ENCODE peak calls at places on chromosomes 7 and 10, in five cellular contexts. One of them, this sample, is unnamed.

GRCh38 chr10:16779375-16779774 is 37.8 kb downstream of the RSU1 start:
- DNase-seq in H9: no peak
- DNase-seq in mesenchymal stem cell: no peak
- DNase-seq in trophoblast cell: no peak
- DNase-seq in H1: no peak
- DNase-seq in this sample: no peak

GRCh38 chr10:22466763-22467334 is 121.6 kb downstream of the SPAG6 start:
- DNase-seq in H9: no peak
- DNase-seq in mesenchymal stem cell: no peak
- DNase-seq in trophoblast cell: no peak
- DNase-seq in H1: no peak
- DNase-seq in this sample: no peak

GRCh38 chr10:49324711-49325110 is 25.7 kb downstream of the C10orf71 start:
- DNase-seq in H9: peak
- DNase-seq in mesenchymal stem cell: no peak
- DNase-seq in trophoblast cell: no peak
- DNase-seq in H1: no peak
- DNase-seq in this sample: no peak

GRCh38 chr10:131662851-131663250 is 238.0 kb upstream of the PPP2R2D start:
- DNase-seq in H9: no peak
- DNase-seq in mesenchymal stem cell: no peak
- DNase-seq in trophoblast cell: no peak
- DNase-seq in H1: no peak
- DNase-seq in this sample: no peak

GRCh38 chr7:117809958-117810357 is 63.3 kb downstream of the CTTNBP2 start:
- DNase-seq in H9: no peak
- DNase-seq in mesenchymal stem cell: no peak
- DNase-seq in trophoblast cell: no peak
- DNase-seq in H1: no peak
- DNase-seq in this sample: no peak

GRCh38 chr10:123582084-123582989 is 83.8 kb upstream of the GPR26 start:
- DNase-seq in H9: peak
- DNase-seq in mesenchymal stem cell: peak
- DNase-seq in trophoblast cell: peak
- DNase-seq in H1: peak
- DNase-seq in this sample: peak

GRCh38 chr10:70060389-70060788 is 7.7 kb downstream of the MACROH2A2 start:
- DNase-seq in H9: no peak
- DNase-seq in mesenchymal stem cell: no peak
- DNase-seq in trophoblast cell: no peak
- DNase-seq in H1: no peak
- DNase-seq in this sample: no peak

GRCh38 chr10:46553238-46554049 is 3.0 kb downstream of the GPRIN2 start:
- DNase-seq in H9: peak
- DNase-seq in mesenchymal stem cell: no peak
- DNase-seq in trophoblast cell: no peak
- DNase-seq in H1: no peak
- DNase-seq in this sample: no peak

DNA sequence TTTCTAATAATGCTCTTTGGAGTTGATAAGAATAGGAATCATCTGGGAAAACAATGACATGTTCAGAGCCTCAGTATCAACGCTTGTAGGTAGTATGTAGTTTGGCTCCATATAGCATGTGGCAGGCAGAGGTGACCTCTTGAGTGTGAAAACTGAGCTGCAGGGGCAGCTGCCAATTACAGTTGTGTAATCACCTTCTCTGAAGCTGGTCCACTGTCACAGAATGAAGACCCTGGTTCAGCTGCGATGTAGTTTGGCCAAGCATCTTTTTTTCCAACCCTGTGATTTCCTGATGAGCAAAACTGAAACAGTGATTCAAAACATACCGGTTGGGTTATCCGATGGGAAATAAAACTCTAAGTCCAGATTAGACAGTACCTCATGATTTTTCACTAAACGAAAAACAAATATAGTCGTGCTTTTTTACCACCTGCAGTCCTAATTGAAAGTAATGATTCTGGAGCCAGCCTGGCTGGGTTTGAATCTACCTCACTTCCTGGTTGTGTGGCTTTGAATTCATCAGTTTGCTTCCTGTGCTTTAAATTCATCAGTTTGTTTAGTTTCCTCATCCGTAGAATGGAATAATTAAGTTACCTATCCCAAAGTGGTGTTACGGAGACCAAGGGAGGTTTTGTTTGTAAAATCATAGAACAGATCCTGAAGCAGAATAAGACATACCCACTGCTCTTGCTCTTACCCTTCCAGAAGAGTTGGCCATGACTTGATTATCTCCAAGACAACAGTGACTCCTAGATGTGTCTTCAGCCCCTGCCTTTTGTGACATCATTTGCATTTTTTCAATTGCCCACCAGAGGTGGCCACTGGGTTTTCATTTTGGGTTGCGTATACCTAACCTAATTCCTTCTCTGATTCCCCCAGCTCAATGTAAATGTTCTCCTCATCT is 87.4 kb downstream of the CELF2 start:
- DNase-seq in H9: no peak
- DNase-seq in mesenchymal stem cell: no peak
- DNase-seq in trophoblast cell: no peak
- DNase-seq in H1: no peak
- DNase-seq in this sample: no peak
- H2BK12ac ChIP-seq in H9: no peak
- H2BK12ac ChIP-seq in mesenchymal stem cell: no peak
- H2BK12ac ChIP-seq in trophoblast cell: no peak
- H2BK12ac ChIP-seq in H1: no peak
- H2BK12ac ChIP-seq in this sample: no peak

GRCh38 chr10:97905276-97905675 is 55.6 kb downstream of the GOLGA7B start:
- DNase-seq in H9: no peak
- DNase-seq in mesenchymal stem cell: no peak
- DNase-seq in trophoblast cell: no peak
- DNase-seq in H1: no peak
- DNase-seq in this sample: no peak
- H2BK12ac ChIP-seq in H9: no peak
- H2BK12ac ChIP-seq in mesenchymal stem cell: no peak
- H2BK12ac ChIP-seq in trophoblast cell: no peak
- H2BK12ac ChIP-seq in H1: no peak
- H2BK12ac ChIP-seq in this sample: no peak

DNA sequence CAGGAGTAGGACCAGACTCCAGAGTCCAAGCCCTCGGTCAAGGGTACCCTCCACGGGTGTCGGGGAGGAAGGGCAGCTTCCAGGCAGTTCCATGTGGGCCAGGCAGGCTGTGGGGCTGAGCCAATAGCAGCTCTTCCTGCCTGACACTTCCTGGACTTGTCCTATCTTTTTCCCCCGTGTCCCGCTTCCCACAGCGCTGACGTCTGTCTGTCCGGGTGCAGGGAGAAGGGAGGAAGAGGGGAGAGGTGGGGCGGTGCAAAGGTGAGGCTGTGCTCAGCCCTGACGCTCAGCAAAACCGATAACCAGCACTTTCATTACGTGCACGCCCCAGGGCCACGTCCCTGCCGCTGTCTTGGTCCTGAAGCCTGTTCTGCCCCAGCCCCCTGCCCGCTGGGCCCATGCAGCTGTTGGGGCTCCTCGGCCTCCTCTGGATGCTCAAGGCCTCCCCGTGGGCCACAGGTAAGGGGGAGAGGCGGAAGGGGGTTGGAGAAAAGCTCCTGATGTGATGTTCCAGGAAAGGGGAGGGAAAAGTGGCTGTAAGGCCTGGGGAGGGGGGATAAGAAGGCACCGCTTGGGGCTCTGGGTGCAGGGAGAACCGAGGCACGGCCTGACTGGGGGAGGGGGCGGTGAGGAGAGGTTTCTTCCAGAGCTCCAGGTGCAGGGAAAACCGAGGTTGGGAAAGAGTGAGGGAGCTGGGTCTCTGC is at the start of gene MUC3A:
- DNase-seq in H9: peak
- DNase-seq in mesenchymal stem cell: no peak
- DNase-seq in trophoblast cell: no peak
- DNase-seq in H1: no peak
- DNase-seq in this sample: no peak
- H2BK12ac ChIP-seq in H9: no peak
- H2BK12ac ChIP-seq in mesenchymal stem cell: no peak
- H2BK12ac ChIP-seq in trophoblast cell: no peak
- H2BK12ac ChIP-seq in H1: peak
- H2BK12ac ChIP-seq in this sample: no peak

DNA sequence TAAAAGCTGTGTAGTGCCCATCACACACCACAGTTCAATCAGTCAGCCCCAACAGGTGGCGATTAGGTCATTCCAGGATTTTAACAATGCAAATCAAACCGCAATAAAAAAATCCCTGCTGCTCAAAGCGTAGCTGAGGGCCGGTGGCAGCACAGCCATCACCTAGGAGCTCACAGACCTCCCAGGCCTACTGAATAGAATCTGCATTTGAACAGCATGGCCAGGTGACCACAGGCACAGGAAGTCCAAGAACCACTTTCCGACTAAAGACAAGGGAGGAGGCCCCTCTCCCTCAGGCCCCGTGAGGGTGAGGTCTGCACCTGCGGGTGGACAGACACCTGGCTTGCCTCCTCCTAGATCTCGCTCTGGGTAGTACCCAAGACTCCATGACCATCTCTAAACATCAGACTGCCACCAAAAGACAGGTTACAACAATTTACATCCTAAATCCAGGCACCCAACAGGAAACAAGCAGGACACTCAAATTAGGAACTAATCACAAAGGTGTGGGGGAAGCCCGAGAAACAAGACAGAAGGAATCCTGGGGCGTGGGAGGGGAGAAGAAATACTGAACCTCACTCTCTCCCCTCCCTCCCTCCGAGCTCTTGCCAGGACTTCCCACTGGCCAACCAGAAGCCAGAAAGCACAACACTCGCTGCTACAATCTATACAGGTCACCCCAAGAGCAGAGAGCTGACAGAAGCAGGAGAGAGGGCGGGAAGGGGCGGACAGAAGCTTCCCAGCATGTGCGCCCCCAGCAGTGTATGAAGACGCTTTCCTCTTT is 19.2 kb downstream of the GNA12 start:
- DNase-seq in H9: peak
- DNase-seq in mesenchymal stem cell: no peak
- DNase-seq in trophoblast cell: no peak
- DNase-seq in H1: peak
- DNase-seq in this sample: no peak
- H2BK12ac ChIP-seq in H9: no peak
- H2BK12ac ChIP-seq in mesenchymal stem cell: peak
- H2BK12ac ChIP-seq in trophoblast cell: no peak
- H2BK12ac ChIP-seq in H1: peak
- H2BK12ac ChIP-seq in this sample: no peak

This sample was measured in neuronal stem cell.